ENCODE peak calls at places on chromosomes 7 and 10, in nine cellular contexts. G is HAP-1, J is caudate nucleus, Q is HEK293T, U is epithelial cell of prostate, L is heart left ventricle, D is T-cell, R is WERI-Rb-1, F is NCI-H2081. X is an unnamed sample.

GRCh38 chr7:50085344-50085743 is 7.7 kb downstream of the ZPBP start:
- DNase-seq in D (no peak), F (no peak), J (no peak), U (no peak), L (no peak), R (no peak), G (no peak), Q (no peak), X (no peak)

GRCh38 chr10:70265032-70265689 is 18.6 kb downstream of the NPFFR1 start:
- DNase-seq in J (no peak), Q (peak), D (no peak), R (peak), U (no peak), G (peak), F (no peak), L (no peak), X (no peak)

GRCh38 chr10:49761201-49761788 is 828 bp downstream of the OGDHL start:
- DNase-seq in F (no peak), L (no peak), J (no peak), D (no peak), U (no peak), R (no peak), Q (no peak), G (no peak), X (no peak)

GRCh38 chr10:131203456-131204357 is 107.8 kb downstream of the TCERG1L start:
- DNase-seq in U (no peak), D (no peak), F (no peak), Q (no peak), R (no peak), L (no peak), G (no peak), J (no peak), X (no peak)

GRCh38 chr7:137984181-137985041 is 17.5 kb downstream of the CREB3L2 start:
- DNase-seq in F (no peak), G (no peak), L (no peak), U (no peak), Q (no peak), D (no peak), R (no peak), J (no peak), X (no peak)

GRCh38 chr10:84152769-84153168 is 13.5 kb downstream of the GHITM start:
- DNase-seq in G (no peak), L (no peak), U (no peak), F (no peak), J (no peak), R (no peak), Q (no peak), D (no peak), X (no peak)

GRCh38 chr7:106072715-106073091 is 39.4 kb downstream of the SYPL1 start:
- DNase-seq in Q (no peak), U (no peak), J (no peak), R (no peak), F (no peak), D (no peak), L (no peak), G (no peak), X (no peak)

GRCh38 chr7:132055331-132056120 is 499.1 kb upstream of the PODXL start:
- DNase-seq in L (no peak), R (no peak), D (no peak), Q (no peak), G (no peak), J (no peak), U (no peak), F (no peak), X (no peak)

GRCh38 chr10:86167101-86167761 is 199.4 kb downstream of the GRID1 start:
- DNase-seq in L (no peak), J (no peak), R (no peak), D (no peak), U (no peak), Q (no peak), F (no peak), G (no peak), X (no peak)

GRCh38 chr7:133117432-133117831 is 35.5 kb upstream of the CHCHD3 start:
- DNase-seq in Q (no peak), D (no peak), L (no peak), F (no peak), G (no peak), R (no peak), U (no peak), J (no peak), X (no peak)

GRCh38 chr10:49627031-49627430 is 13.2 kb downstream of the CHAT start:
- DNase-seq in G (no peak), R (no peak), F (no peak), J (no peak), D (no peak), Q (no peak), U (no peak), L (no peak), X (no peak)

GRCh38 chr10:121927361-121927840 is 430 bp downstream of the ATE1 start:
- DNase-seq in D (peak), U (peak), F (no peak), Q (peak), J (no peak), R (peak), G (peak), L (peak), X (no peak)

GRCh38 chr7:78576196-78576595 is 777.6 kb downstream of the PHTF2 start:
- DNase-seq in J (no peak), G (no peak), L (no peak), U (no peak), D (no peak), R (no peak), F (no peak), Q (no peak), X (no peak)

GRCh38 chr10:36446873-36447272 is 678.5 kb upstream of the ANKRD30A start:
- DNase-seq in U (no peak), R (no peak), Q (no peak), D (no peak), J (no peak), F (peak), G (no peak), L (peak), X (peak)

GRCh38 chr10:99975942-99976809 is 33.6 kb downstream of the DNMBP start:
- DNase-seq in G (no peak), F (no peak), R (no peak), D (no peak), U (no peak), J (no peak), Q (no peak), L (no peak), X (no peak)

GRCh38 chr10:52965938-52966401 is 193.4 kb upstream of the MBL2 start:
- DNase-seq in R (no peak), G (no peak), F (no peak), U (no peak), L (no peak), J (no peak), D (no peak), Q (no peak), X (no peak)

X was measured in DMS153.